ENCODE peak calls at places on chromosomes 6 and 20, in five cellular contexts. Y, J, W, A and X are unnamed samples.

GRCh38 chr6:98931710-98932109 is 16.0 kb downstream of the FBXL4 start:
- DNase-seq in W (no peak), Y (no peak), A (no peak), J (no peak), X (no peak)

GRCh38 chr6:94065707-94066337 is 646.5 kb upstream of the EPHA7 start:
- DNase-seq in J (no peak), W (no peak), A (no peak), Y (no peak), X (no peak)

GRCh38 chr6:156687875-156688549 is 89.2 kb upstream of the ARID1B start:
- DNase-seq in Y (peak), J (no peak), W (peak), A (peak), X (peak)

GRCh38 chr20:32231847-32232246 is 24.2 kb downstream of the POFUT1 start:
- DNase-seq in Y (no peak), J (no peak), A (peak), W (no peak), X (peak)

GRCh38 chr6:18742406-18742805 is 355.3 kb downstream of the RNF144B start:
- DNase-seq in Y (no peak), W (peak), J (no peak), A (no peak), X (peak)

GRCh38 chr6:124339610-124340339 is 536.1 kb downstream of the NKAIN2 start:
- DNase-seq in J (no peak), A (no peak), Y (no peak), W (no peak), X (no peak)

GRCh38 chr20:43940518-43941225 is 26.0 kb downstream of the TOX2 start:
- DNase-seq in J (no peak), W (no peak), Y (no peak), A (no peak), X (no peak)

GRCh38 chr20:36275441-36276189 is 30.5 kb upstream of the DLGAP4 start:
- DNase-seq in W (no peak), J (no peak), A (no peak), Y (no peak), X (no peak)

GRCh38 chr20:4401601-4402000 is 320.1 kb upstream of the PRND start:
- DNase-seq in A (no peak), Y (no peak), J (no peak), W (peak), X (peak)

GRCh38 chr6:54244430-54244829 is 63.8 kb upstream of the TINAG start:
- DNase-seq in W (peak), A (peak), Y (no peak), J (no peak), X (peak)

GRCh38 chr6:13407709-13408695 is 79.4 kb downstream of the GFOD1 start:
- DNase-seq in W (peak), A (no peak), J (no peak), Y (no peak), X (peak)

GRCh38 chr6:157667211-157668033 is 155.6 kb upstream of the SNX9 start:
- DNase-seq in W (peak), A (peak), J (peak), Y (peak), X (peak)

GRCh38 chr20:34585019-34585418 is 26.5 kb downstream of the MAP1LC3A start:
- DNase-seq in Y (no peak), A (no peak), W (no peak), J (no peak), X (no peak)

GRCh38 chr6:16608444-16608843 is 152.8 kb downstream of the ATXN1 start:
- DNase-seq in W (no peak), J (no peak), A (no peak), Y (no peak), X (no peak)

GRCh38 chr6:125165256-125165655 is 11.7 kb downstream of the TPD52L1 start:
- DNase-seq in A (no peak), W (peak), J (no peak), Y (no peak), X (peak)

GRCh38 chr20:23293689-23294088 is 56.9 kb upstream of the NXT1 start:
- DNase-seq in A (no peak), J (peak), W (no peak), Y (no peak), X (no peak)

GRCh38 chr20:57792386-57793095 is 82.7 kb upstream of the PMEPA1 start:
- DNase-seq in Y (peak), W (no peak), A (no peak), J (peak), X (no peak)

GRCh38 chr20:20785226-20785625 is 72.8 kb upstream of the RALGAPA2 start:
- DNase-seq in A (no peak), W (no peak), Y (no peak), J (no peak), X (no peak)

GRCh38 chr6:111791415-111791814 is 81.8 kb downstream of the FYN start:
- DNase-seq in W (peak), J (no peak), Y (no peak), A (no peak), X (no peak)

GRCh38 chr6:38212579-38212978 is 393.1 kb downstream of the ZFAND3 start:
- DNase-seq in A (no peak), W (peak), Y (peak), J (no peak), X (no peak)

GRCh38 chr20:10216146-10216741 is 2.4 kb upstream of the SNAP25 start:
- DNase-seq in A (no peak), J (no peak), Y (no peak), W (no peak), X (peak)

GRCh38 chr6:35052694-35053565 is 88.2 kb downstream of the TCP11 start:
- DNase-seq in W (peak), A (no peak), J (no peak), Y (no peak), X (peak)

GRCh38 chr6:127342946-127343752 is at the start of gene ECHDC1:
- DNase-seq in Y (peak), W (peak), A (peak), J (peak), X (peak)

DNA sequence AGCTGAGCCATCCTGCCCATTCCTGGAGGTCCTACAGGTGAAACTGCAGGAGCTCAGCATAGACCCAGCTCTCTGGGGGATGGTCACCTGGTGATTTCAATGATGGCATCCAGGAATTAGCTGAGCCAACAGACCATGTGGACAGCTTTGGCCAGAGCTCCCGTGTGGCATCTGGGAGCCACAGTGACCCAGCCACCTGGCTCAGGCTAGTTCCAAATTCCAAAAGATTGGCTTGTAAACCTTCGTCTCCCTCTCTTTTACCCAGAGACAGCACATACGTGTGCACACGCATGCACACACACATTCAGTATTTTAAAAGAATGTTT is 44.0 kb downstream of the SIRPA start:
- DNase-seq in Y (no peak), W (no peak), J (no peak), A (no peak), X (no peak)
- TF ChIP-seq CTCF in Y (no peak), W (no peak), J (no peak), A (no peak), X (no peak)

DNA sequence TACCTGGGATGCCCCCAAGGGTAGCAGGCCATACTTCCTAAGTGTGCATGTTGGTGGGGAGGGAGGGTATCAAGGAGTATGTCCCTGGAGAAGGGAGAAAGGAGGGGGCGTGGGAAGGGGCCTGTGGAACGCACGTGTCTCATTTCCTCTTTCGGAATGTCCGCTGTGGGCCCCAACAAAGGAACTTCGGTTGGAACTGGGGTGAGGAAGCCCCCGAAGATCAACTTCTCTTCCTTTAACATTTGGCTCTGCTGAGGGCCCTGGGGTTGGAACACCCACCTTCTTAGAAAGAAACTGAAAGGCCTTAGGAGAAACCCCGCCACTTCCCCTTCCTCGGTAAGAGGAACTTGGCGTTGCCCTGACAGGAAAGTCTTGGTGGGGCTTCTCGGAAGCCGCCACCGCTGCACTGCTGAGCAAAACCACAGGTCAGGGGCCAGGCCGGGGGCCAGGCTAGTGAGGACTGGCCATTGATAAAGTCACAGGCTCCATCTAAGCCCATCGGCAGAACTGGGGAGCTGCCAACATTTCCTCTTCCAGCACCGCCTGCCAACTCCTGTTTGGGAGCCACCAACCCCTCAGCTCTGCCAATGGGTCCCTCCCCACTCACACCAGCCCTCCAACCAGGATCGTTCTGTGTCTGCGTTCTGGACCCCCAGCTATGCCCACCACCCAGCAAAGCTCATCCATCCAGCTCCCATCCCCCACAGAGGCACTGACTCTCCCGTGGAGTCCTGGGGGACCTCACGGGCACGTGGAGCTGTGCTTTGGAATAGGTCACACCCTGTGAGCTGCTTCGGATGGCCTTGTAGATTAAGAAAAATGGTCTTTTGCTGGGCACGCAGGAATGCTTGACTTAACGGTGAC is 44.8 kb downstream of the FGD2 start:
- DNase-seq in J (peak), W (no peak), A (peak), Y (no peak), X (no peak)
- H3K4me3 ChIP-seq in J (no peak), W (no peak), A (peak), Y (no peak), X (no peak)

GRCh38 chr20:15890358-15890982 is 682.8 kb downstream of the KIF16B start:
- DNase-seq in W (no peak), Y (no peak), A (no peak), J (no peak), X (no peak)
- TF ChIP-seq CTCF in W (no peak), Y (no peak), A (no peak), J (no peak), X (no peak)

GRCh38 chr6:68990313-68990712 is 355.2 kb downstream of the ADGRB3 start:
- DNase-seq in Y (no peak), W (no peak), A (no peak), J (no peak), X (no peak)

GRCh38 chr6:68994561-68994960 is 359.5 kb downstream of the ADGRB3 start:
- DNase-seq in W (no peak), J (no peak), A (no peak), Y (no peak), X (peak)
- H3K4me3 ChIP-seq in W (no peak), J (no peak), A (no peak), Y (no peak), X (no peak)

GRCh38 chr6:28534880-28535279 is 9.2 kb downstream of the GPX5 start:
- DNase-seq in A (no peak), J (no peak), Y (no peak), W (no peak), X (no peak)

GRCh38 chr6:28530777-28531176 is 5.1 kb downstream of the GPX5 start:
- DNase-seq in W (no peak), A (no peak), Y (no peak), J (no peak), X (no peak)

GRCh38 chr6:28537065-28537464 is 11.4 kb downstream of the GPX5 start:
- DNase-seq in W (no peak), A (peak), Y (peak), J (no peak), X (peak)

GRCh38 chr6:28531479-28532128 is 5.9 kb downstream of the GPX5 start:
- DNase-seq in A (peak), W (no peak), J (no peak), Y (peak), X (no peak)
- TF ChIP-seq CTCF in A (no peak), W (no peak), J (no peak), Y (peak), X (no peak)

GRCh38 chr6:44388876-44389275 is 1.4 kb downstream of the CDC5L start:
- DNase-seq in J (no peak), Y (no peak), W (no peak), A (no peak), X (no peak)

GRCh38 chr6:44386929-44387345 is 569 bp upstream of the CDC5L start:
- DNase-seq in Y (no peak), J (no peak), A (peak), W (peak), X (no peak)

GRCh38 chr6:44387346-44388134 is at the start of gene CDC5L:
- DNase-seq in A (peak), J (peak), Y (peak), W (peak), X (peak)

GRCh38 chr6:44388135-44388487 is 605 bp downstream of the CDC5L start:
- DNase-seq in A (no peak), Y (no peak), J (no peak), W (peak), X (no peak)

DNA sequence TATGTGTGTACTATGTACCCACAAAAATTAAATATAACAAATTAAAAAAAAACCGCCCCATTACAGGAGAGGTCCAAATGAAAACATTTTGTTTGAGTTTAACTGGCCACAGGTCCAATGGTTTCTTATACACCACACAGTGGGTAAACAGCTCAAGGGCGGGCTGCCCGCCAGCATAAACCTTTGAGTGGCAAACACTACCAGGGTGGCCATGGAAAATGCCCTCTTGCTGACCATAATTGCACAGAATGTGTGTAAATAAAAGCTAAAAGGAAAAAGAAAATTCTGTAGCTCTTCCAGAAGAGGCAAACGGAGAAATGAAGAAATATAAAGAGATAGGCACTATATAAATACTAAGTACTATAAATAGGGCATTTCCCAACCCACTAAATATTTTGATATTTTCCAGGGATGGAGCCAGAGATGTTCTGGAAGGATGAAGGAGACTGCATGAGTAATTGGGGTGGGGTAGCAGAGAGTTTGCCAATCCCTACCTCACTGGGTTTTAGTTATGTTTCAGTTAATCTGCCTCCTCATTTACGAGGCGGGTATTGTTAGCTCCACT is 1.1 kb upstream of the CDC5L start:
- DNase-seq in W (no peak), Y (no peak), J (no peak), A (no peak), X (no peak)
- H3K4me3 ChIP-seq in W (peak), Y (peak), J (peak), A (peak), X (peak)